ENCODE peak calls at places on chromosomes 12 and 14, in five cellular contexts. X is mesendoderm, A is H9, N is HepG2, E is astrocyte. W is an unnamed sample. For H3K4me1, the result is how much of the 10 kb centered on the place peaks cover.

GRCh38 chr12:71476513-71476912 is 36.9 kb downstream of the LGR5 start:
- DNase-seq in E (peak), X (no peak), N (no peak), A (no peak), W (peak)

GRCh38 chr12:124868252-124868965 is 4.7 kb upstream of the SCARB1 start:
- DNase-seq in X (no peak), N (no peak), A (no peak), E (no peak), W (no peak)

GRCh38 chr12:112148031-112148513 is 22.7 kb downstream of the TRAFD1 start:
- DNase-seq in X (peak), N (no peak), E (peak), A (no peak), W (peak)

GRCh38 chr12:53985900-53986685 is 1.1 kb downstream of the HOXC10 start:
- DNase-seq in A (peak), N (no peak), X (no peak), E (no peak), W (no peak)

GRCh38 chr14:104445086-104445485 is 134.5 kb upstream of the C14orf180 start:
- DNase-seq in N (no peak), X (no peak), A (no peak), E (no peak), W (no peak)

GRCh38 chr12:109670647-109671046 is 43.0 kb upstream of the FAM222A start:
- DNase-seq in X (no peak), N (no peak), A (peak), E (no peak), W (no peak)

GRCh38 chr12:96091833-96092232 is 56.4 kb upstream of the LTA4H start:
- DNase-seq in X (peak), E (no peak), N (peak), A (peak), W (no peak)

GRCh38 chr12:32504626-32505025 is 105.3 kb downstream of the FGD4 start:
- DNase-seq in A (no peak), N (no peak), E (no peak), X (no peak), W (no peak)

GRCh38 chr12:54294152-54294913 is 6.5 kb downstream of the NFE2 start:
- DNase-seq in N (peak), A (peak), X (peak), E (no peak), W (peak)

GRCh38 chr14:102778616-102779351 is 1.5 kb downstream of the TRAF3 start:
- DNase-seq in N (no peak), A (no peak), E (no peak), X (no peak), W (peak)

GRCh38 chr12:49933793-49934192 is 16.7 kb upstream of the AQP2 start:
- DNase-seq in E (peak), X (no peak), A (no peak), N (no peak), W (peak)

GRCh38 chr12:80154261-80154660 is 54.9 kb downstream of the OTOGL start:
- DNase-seq in A (no peak), X (no peak), E (peak), N (no peak), W (peak)

GRCh38 chr14:71574976-71575375 is 357.3 kb upstream of the RGS6 start:
- DNase-seq in X (peak), E (peak), A (no peak), N (no peak), W (peak)

GRCh38 chr12:2179953-2180736 is 127.4 kb downstream of the CACNA1C start:
- DNase-seq in N (no peak), A (no peak), E (peak), X (no peak), W (peak)

GRCh38 chr14:64232095-64232830 is 61.9 kb downstream of the ESR2 start:
- DNase-seq in A (no peak), X (no peak), N (no peak), E (peak), W (peak)

GRCh38 chr12:82870825-82871377 is 184.2 kb downstream of the TMTC2 start:
- DNase-seq in A (no peak), E (no peak), N (no peak), X (no peak), W (no peak)

GRCh38 chr12:132600048-132601032 is 10.0 kb downstream of the LRCOL1 start:
- DNase-seq in N (peak), A (peak), X (peak), E (peak), W (peak)

GRCh38 chr14:34046799-34047520 is 96.1 kb upstream of the EGLN3 start:
- DNase-seq in X (peak), A (no peak), N (no peak), E (no peak), W (no peak)

GRCh38 chr12:121531356-121531750 is 49.5 kb downstream of the KDM2B start:
- DNase-seq in N (no peak), X (no peak), E (no peak), A (no peak), W (no peak)

GRCh38 chr14:22955702-22956575 is 951 bp downstream of the HAUS4 start:
- DNase-seq in N (peak), X (no peak), E (peak), A (no peak), W (peak)

GRCh38 chr14:85799668-85800067 is 269.7 kb downstream of the FLRT2 start:
- DNase-seq in X (peak), E (no peak), N (no peak), A (no peak), W (no peak)

GRCh38 chr14:77612011-77612620 is 4.3 kb downstream of the SPTLC2 start:
- DNase-seq in A (no peak), E (peak), X (peak), N (no peak), W (peak)

GRCh38 chr12:12461281-12461922 is 101.3 kb downstream of the DUSP16 start:
- DNase-seq in X (no peak), E (no peak), N (no peak), A (no peak), W (no peak)
- H3K4me1 ChIP-seq in X (under half), E (under half), N (under half), A (under half), W (under half)

GRCh38 chr14:24273422-24273998 is 2.1 kb upstream of the RABGGTA start:
- DNase-seq in E (no peak), X (peak), A (no peak), N (peak), W (no peak)

GRCh38 chr14:24271134-24271833 is at the start of gene RABGGTA:
- DNase-seq in X (peak), E (peak), A (peak), N (peak), W (peak)

GRCh38 chr14:24274101-24274543 is 2.7 kb upstream of the RABGGTA start:
- DNase-seq in A (no peak), N (no peak), E (no peak), X (peak), W (no peak)

GRCh38 chr14:24271834-24272263 is 452 bp upstream of the RABGGTA start:
- DNase-seq in N (no peak), A (no peak), X (no peak), E (no peak), W (no peak)

DNA sequence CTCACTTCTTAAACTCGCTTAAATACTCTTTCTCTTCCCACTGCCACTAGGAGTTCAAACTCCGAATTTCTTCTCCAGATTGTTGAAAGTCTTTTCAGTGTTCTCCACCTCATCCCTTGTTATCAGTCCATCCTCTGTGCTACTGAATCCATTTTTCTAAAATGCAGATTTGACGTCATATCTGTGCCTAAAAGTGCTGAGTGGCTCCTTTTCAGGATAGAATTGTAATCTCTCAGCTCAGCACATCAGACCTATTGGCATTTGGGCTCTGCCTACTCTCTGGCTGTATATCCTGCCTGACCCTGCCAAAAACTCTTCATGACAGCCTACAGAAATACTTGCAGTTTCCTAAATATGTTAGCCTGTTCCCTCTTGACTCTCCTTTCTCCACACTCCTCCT is 1.0 kb upstream of the RABGGTA start:
- DNase-seq in X (no peak), E (no peak), N (no peak), A (no peak), W (no peak)
- H3K9ac ChIP-seq in X (no peak), E (no peak), N (peak), A (no peak), W (no peak)

DNA sequence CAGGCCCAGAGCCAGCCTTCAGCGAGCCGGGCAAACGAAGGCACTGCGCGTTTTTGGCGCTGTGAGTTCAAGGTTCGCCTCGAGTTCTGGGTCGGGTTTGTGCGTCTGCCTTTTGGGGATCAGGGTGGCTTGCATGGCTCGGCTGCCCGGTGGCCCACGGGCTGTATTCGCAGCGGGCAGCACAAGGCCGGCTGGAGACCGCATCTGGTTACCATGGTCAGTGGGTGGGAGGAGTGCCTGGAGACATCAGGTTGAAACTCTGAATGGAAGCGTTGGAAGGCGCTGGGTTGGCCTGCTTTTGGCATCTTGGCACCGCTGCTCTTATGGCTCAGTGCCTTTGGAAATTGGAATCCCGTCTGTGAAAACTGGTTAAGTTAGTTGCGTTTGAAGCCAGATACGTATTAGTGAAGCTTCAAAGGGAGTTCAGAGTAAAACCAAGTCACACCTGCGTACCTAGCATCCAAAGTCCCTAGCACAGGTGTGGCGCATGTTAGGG is 50.9 kb downstream of the SNAPC1 start:
- DNase-seq in X (peak), E (peak), A (no peak), N (no peak), W (no peak)
- H3K4me1 ChIP-seq in X (under half), E (under half), A (under half), N (under half), W (under half)

DNA sequence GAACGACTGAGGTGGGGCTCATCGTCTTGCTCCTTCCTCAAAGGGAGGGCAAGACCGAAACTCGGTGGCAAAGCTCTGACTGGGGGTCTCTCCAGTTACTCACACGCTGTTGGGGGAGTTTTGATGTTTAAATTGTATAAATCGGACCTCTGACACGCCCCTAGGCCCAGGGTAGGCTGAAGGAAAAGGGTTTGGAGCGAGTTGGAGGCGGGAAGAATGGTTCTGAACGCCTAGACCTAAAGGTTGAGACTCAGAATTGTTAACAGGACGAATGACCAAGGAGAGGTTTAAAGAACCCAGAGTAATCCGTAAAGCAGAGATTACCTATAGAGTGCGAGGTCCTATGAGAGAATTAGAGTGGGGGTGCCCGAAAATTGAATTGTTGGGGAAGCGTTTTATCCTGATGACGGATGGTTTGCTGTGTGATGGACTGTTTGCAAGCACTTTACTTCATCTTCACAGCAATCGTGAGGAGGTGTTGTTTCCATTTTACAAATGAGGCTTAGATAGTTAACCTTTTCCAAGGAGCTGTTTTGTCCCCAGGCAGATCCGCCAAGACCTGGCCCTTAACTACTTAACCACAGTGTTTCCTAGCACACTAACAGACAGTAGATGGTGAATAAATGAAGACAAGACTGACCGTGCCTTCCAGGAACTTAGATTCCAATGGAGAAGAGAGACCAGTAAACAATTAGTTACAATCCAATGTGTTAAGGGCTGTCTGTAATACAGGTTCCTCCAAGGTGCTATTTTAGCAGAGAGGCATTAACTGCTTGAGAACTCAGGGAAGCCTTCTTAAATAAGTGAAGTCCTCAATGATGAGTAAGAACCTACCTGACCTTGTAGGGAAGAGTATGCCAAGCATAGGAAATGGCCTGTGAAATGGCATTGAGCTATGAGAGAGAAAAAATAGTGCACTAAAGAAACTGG is 929 bp upstream of the UBE2N start:
- DNase-seq in E (no peak), X (peak), N (no peak), A (no peak), W (no peak)
- H3K9ac ChIP-seq in E (peak), X (peak), N (peak), A (peak), W (peak)

DNA sequence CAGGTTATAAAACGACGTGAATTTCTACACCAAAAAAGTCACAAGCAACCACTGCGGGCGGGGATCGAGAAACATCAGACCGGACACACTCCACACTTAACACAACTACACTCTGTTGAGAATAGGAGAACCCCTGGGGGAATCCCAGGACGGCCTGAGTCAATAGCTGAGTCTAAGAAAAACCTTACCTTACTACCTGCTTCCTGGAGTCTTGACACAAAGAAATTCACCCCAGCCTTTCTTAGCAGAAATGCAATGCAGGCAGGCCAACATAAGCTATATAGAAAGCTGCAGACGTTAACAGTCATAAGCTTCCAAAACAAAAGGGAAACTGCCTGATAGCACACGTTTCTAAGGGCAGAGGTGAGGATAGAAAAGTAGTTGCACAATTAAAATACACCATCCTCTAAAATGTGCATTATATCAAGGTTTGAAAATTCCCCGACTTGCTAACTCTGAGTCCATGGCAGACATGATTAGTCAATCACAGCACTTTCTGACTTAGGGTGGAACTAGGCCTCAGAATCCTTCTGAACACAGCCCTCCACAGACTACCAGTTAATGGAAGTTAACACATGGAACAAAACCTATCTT is 68.0 kb downstream of the CCDC88C start:
- DNase-seq in E (no peak), X (no peak), A (no peak), N (no peak), W (no peak)
- H3K4me1 ChIP-seq in E (under half), X (under half), A (under half), N (under half), W (under half)

DNA sequence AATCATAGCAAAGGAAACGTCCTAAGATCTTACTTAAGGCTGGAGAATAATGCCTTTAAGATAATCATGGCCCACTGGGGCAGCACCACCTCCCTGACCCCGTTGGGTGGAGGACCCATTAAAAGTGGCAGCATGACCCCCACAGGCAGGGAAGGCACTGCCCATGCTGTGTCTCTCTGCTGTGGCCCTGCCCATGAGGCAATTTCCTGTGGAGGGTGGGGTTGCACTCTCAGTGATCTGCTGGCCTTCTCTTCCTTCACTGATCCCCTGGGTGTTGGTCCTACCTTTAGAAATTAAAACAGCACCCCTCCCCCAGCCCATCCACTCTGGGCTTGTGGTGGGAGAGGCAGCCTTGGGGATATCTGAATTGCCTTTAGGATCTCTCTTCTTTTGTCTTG is 17.3 kb downstream of the KLRK1 start:
- DNase-seq in A (no peak), E (no peak), X (no peak), N (no peak), W (no peak)
- H3K9ac ChIP-seq in A (no peak), E (no peak), X (no peak), N (no peak), W (no peak)

GRCh38 chr12:52867152-52867551 is 18.4 kb upstream of the KRT78 start:
- DNase-seq in A (no peak), X (no peak), E (no peak), N (no peak), W (no peak)
- H3K4me1 ChIP-seq in A (under half), X (under half), E (under half), N (under half), W (under half)

W was measured in adipocyte.